ENCODE peak calls at places on chromosome 11, in nine cellular contexts. W is kidney, M is body of pancreas, L is cardiac muscle cell, C is A549, I is GM23338, O is heart right ventricle, X is fibroblast of lung, Y is breast epithelium. R is an unnamed sample.

GRCh38 chr11:68128682-68129327 is 7.6 kb upstream of the CHKA start:
- DNase-seq in W (peak), M (peak), L (peak), C (no peak), I (peak), O (peak), X (peak), Y (no peak), R (no peak)

GRCh38 chr11:71936825-71937224 is 8.0 kb downstream of the RNF121 start:
- DNase-seq in W (no peak), M (no peak), L (peak), C (peak), I (no peak), O (no peak), X (peak), Y (no peak), R (no peak)

GRCh38 chr11:105032495-105032894 is 2.4 kb downstream of the CASP1 start:
- DNase-seq in W (no peak), M (no peak), L (no peak), C (no peak), I (no peak), O (no peak), X (no peak), Y (no peak), R (no peak)

GRCh38 chr11:121802542-121802941 is 313.5 kb downstream of the BLID start:
- DNase-seq in W (no peak), M (no peak), L (no peak), C (no peak), I (peak), O (peak), X (peak), Y (no peak), R (no peak)

GRCh38 chr11:119108151-119108856 is 1.2 kb downstream of the C2CD2L start:
- DNase-seq in W (peak), M (peak), L (peak), C (no peak), I (peak), O (no peak), X (no peak), Y (peak), R (no peak)

GRCh38 chr11:35267504-35267903 is 128.5 kb downstream of the CD44 start:
- DNase-seq in W (no peak), M (no peak), L (peak), C (no peak), I (no peak), O (no peak), X (peak), Y (no peak), R (no peak)

GRCh38 chr11:61553373-61554171 is 27.3 kb downstream of the SYT7 start:
- DNase-seq in W (no peak), M (no peak), L (no peak), C (no peak), I (no peak), O (no peak), X (peak), Y (no peak), R (no peak)

GRCh38 chr11:11076879-11077278 is 219.0 kb upstream of the ZBED5 start:
- DNase-seq in W (no peak), M (no peak), L (no peak), C (no peak), I (no peak), O (no peak), X (no peak), Y (no peak), R (no peak)

GRCh38 chr11:112584674-112585073 is 324.0 kb upstream of the PLET1 start:
- DNase-seq in W (no peak), M (no peak), L (no peak), C (no peak), I (peak), O (no peak), X (no peak), Y (no peak), R (no peak)

GRCh38 chr11:3160252-3161031 is 4.7 kb downstream of the OSBPL5 start:
- DNase-seq in W (peak), M (peak), L (peak), C (no peak), I (peak), O (peak), X (peak), Y (peak), R (peak)

GRCh38 chr11:33179431-33179830 is 18.2 kb upstream of the CSTF3 start:
- DNase-seq in W (no peak), M (no peak), L (peak), C (no peak), I (peak), O (no peak), X (no peak), Y (no peak), R (no peak)

GRCh38 chr11:116187026-116187425 is 585.8 kb downstream of the BUD13 start:
- DNase-seq in W (no peak), M (no peak), L (no peak), C (no peak), I (no peak), O (no peak), X (no peak), Y (no peak), R (no peak)

GRCh38 chr11:73651661-73652045 is 5.3 kb downstream of the PLEKHB1 start:
- DNase-seq in W (no peak), M (no peak), L (no peak), C (no peak), I (no peak), O (no peak), X (no peak), Y (no peak), R (no peak)

GRCh38 chr11:125950696-125951645 is 5.1 kb downstream of the VSIG10L2 start:
- DNase-seq in W (no peak), M (peak), L (peak), C (no peak), I (no peak), O (peak), X (peak), Y (peak), R (no peak)

GRCh38 chr11:32002311-32002710 is 88.6 kb upstream of the RCN1 start:
- DNase-seq in W (no peak), M (no peak), L (no peak), C (no peak), I (no peak), O (no peak), X (no peak), Y (no peak), R (no peak)

GRCh38 chr11:15171956-15172355 is 57.2 kb downstream of the INSC start:
- DNase-seq in W (no peak), M (no peak), L (no peak), C (no peak), I (no peak), O (no peak), X (no peak), Y (no peak), R (no peak)

GRCh38 chr11:62600367-62601113 is 1.1 kb downstream of the MTA2 start:
- DNase-seq in W (no peak), M (no peak), L (no peak), C (no peak), I (peak), O (no peak), X (no peak), Y (no peak), R (no peak)

GRCh38 chr11:12791245-12791644 is 117.0 kb downstream of the TEAD1 start:
- DNase-seq in W (no peak), M (no peak), L (no peak), C (no peak), I (no peak), O (no peak), X (no peak), Y (no peak), R (no peak)

GRCh38 chr11:5922749-5923426 is 19.2 kb upstream of the OR56A3 start:
- DNase-seq in W (no peak), M (no peak), L (no peak), C (peak), I (no peak), O (no peak), X (no peak), Y (no peak), R (no peak)

GRCh38 chr11:32087602-32088001 is 3.3 kb upstream of the RCN1 start:
- DNase-seq in W (no peak), M (no peak), L (peak), C (no peak), I (no peak), O (no peak), X (peak), Y (no peak), R (no peak)

GRCh38 chr11:6353367-6353987 is 33.2 kb upstream of the CAVIN3 start:
- DNase-seq in W (peak), M (peak), L (peak), C (peak), I (peak), O (peak), X (peak), Y (no peak), R (peak)

GRCh38 chr11:61377461-61378160 is 14.8 kb upstream of the TMEM216 start:
- DNase-seq in W (no peak), M (no peak), L (no peak), C (no peak), I (no peak), O (no peak), X (peak), Y (no peak), R (no peak)

GRCh38 chr11:128689946-128690745 is 3.7 kb upstream of the FLI1 start:
- DNase-seq in W (peak), M (no peak), L (peak), C (no peak), I (peak), O (peak), X (peak), Y (no peak), R (no peak)

GRCh38 chr11:81888391-81888790 is 845.3 kb downstream of the FAM181B start:
- DNase-seq in W (no peak), M (no peak), L (no peak), C (no peak), I (no peak), O (no peak), X (peak), Y (no peak), R (no peak)

GRCh38 chr11:126366064-126366822 is 10.8 kb downstream of the ST3GAL4 start:
- DNase-seq in W (peak), M (no peak), L (no peak), C (no peak), I (peak), O (peak), X (no peak), Y (peak), R (peak)

GRCh38 chr11:120331301-120331966 is 4.8 kb upstream of the ARHGEF12 start:
- DNase-seq in W (no peak), M (peak), L (peak), C (peak), I (no peak), O (peak), X (peak), Y (no peak), R (no peak)

GRCh38 chr11:46357483-46357936 is 10.2 kb downstream of the DGKZ start:
- DNase-seq in W (no peak), M (peak), L (no peak), C (no peak), I (no peak), O (no peak), X (no peak), Y (no peak), R (no peak)
- H3K27ac ChIP-seq in W (peak), M (peak), L (no peak), C (no peak), I (peak), O (no peak), X (no peak), Y (peak), R (no peak)

DNA sequence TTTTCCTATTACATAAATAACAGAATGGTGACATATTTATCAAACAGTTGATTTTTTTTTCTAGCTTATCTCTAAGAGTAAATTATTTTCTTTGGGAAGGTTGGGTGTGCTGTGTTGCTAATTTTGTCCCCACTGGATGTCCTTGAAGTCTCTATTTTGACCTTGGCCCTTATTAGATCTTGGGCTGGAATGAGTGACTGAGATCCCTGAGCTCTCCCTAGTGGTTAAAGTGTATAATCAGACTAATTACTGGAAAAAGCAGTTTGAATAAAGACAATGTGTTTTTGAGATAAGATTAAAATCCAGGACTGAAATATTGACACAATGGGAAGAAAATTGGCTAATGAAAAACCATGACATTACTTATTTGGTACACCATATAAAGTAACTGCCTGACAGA is 56.1 kb downstream of the AASDHPPT start:
- DNase-seq in W (no peak), M (no peak), L (no peak), C (no peak), I (peak), O (no peak), X (peak), Y (no peak), R (no peak)
- TF ChIP-seq CTCF in W (no peak), M (no peak), L (peak), C (peak), I (peak), O (no peak), X (peak), Y (no peak), R (no peak)

GRCh38 chr11:44564198-44564597 is 1.3 kb upstream of the CD82 start:
- DNase-seq in W (peak), M (peak), L (no peak), C (no peak), I (no peak), O (peak), X (no peak), Y (no peak), R (no peak)
- H3K4me3 ChIP-seq in W (no peak), M (no peak), L (no peak), C (no peak), I (no peak), O (peak), X (no peak), Y (peak), R (peak)

GRCh38 chr11:63944987-63945386 is 6.2 kb downstream of the NAA40 start:
- DNase-seq in W (no peak), M (peak), L (no peak), C (no peak), I (no peak), O (peak), X (no peak), Y (no peak), R (peak)
- H3K27ac ChIP-seq in W (no peak), M (peak), L (peak), C (no peak), I (no peak), O (peak), X (no peak), Y (peak), R (peak)

DNA sequence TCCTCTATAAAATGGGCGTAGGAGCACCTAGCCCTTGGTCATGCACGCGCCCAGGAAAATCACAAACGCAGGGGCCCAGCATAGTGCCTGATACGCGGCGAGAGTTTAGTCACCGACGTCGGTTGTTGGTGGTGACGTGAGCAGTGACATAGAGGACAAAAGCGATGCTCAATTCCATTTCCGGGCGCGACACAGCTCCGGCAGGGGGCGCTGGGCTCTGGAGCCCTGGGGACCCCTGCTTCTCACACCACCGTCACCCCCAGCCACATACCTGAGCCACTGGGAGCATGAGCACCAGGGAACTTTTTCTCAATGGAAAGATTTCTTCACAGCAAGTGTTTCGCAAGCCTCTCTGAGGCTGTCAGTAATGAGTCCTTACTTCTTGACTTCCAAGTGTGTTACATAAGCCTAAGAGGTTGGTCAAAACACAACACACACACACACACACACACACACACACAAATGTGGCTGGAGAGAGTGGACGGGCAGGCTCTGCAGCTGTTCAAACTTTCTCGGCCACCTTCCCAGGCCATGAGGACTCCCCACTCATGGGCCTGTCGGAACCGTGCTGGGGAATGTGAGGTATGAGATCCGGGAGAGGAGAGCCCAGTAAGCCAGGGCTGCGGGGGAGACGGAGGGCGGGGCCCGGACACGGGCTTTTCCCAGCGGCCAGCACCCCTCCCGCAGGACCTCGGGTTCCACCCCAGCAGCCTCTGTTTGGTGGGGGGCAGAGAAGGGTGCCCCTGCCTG is 36.9 kb upstream of the LINC01488 start:
- DNase-seq in W (peak), M (peak), L (peak), C (peak), I (peak), O (peak), X (peak), Y (peak), R (no peak)
- TF ChIP-seq CTCF in W (no peak), M (no peak), L (peak), C (peak), I (peak), O (peak), X (peak), Y (peak), R (no peak)